ENCODE peak calls at places on chromosomes 7 and 10, in seven cellular contexts. One of them, this sample, is unnamed. For H3K27me3 and H3K36me3, the result is how much of the 10 kb centered on the place peaks cover.

GRCh38 chr7:157630301-157630853 is 293.6 kb downstream of the DNAJB6 start:
- DNase-seq in CD8-positive, alpha-beta memory T cell: no peak
- DNase-seq in psoas muscle: peak
- DNase-seq in right atrium auricular region: no peak
- DNase-seq in heart right ventricle: no peak
- DNase-seq in uterus: no peak
- DNase-seq in GM23338: no peak
- DNase-seq in this sample: no peak

GRCh38 chr10:58275908-58276307 is 6.9 kb downstream of the CISD1 start:
- DNase-seq in heart right ventricle: no peak
- DNase-seq in CD8-positive, alpha-beta memory T cell: no peak
- DNase-seq in GM23338: no peak
- DNase-seq in psoas muscle: no peak
- DNase-seq in right atrium auricular region: no peak
- DNase-seq in uterus: no peak
- DNase-seq in this sample: no peak

GRCh38 chr7:41374150-41374848 is 328.6 kb downstream of the INHBA start:
- DNase-seq in right atrium auricular region: no peak
- DNase-seq in CD8-positive, alpha-beta memory T cell: no peak
- DNase-seq in uterus: no peak
- DNase-seq in psoas muscle: no peak
- DNase-seq in heart right ventricle: no peak
- DNase-seq in GM23338: no peak
- DNase-seq in this sample: no peak

GRCh38 chr7:107045195-107045960 is 873 bp downstream of the PRKAR2B start:
- DNase-seq in GM23338: peak
- DNase-seq in right atrium auricular region: no peak
- DNase-seq in CD8-positive, alpha-beta memory T cell: peak
- DNase-seq in psoas muscle: no peak
- DNase-seq in heart right ventricle: no peak
- DNase-seq in uterus: no peak
- DNase-seq in this sample: peak

GRCh38 chr7:156834462-156834861 is 58.5 kb downstream of the LMBR1 start:
- DNase-seq in uterus: no peak
- DNase-seq in right atrium auricular region: no peak
- DNase-seq in GM23338: no peak
- DNase-seq in psoas muscle: no peak
- DNase-seq in heart right ventricle: no peak
- DNase-seq in CD8-positive, alpha-beta memory T cell: no peak
- DNase-seq in this sample: no peak

GRCh38 chr7:157513162-157513621 is 176.4 kb downstream of the DNAJB6 start:
- DNase-seq in uterus: no peak
- DNase-seq in right atrium auricular region: peak
- DNase-seq in GM23338: no peak
- DNase-seq in heart right ventricle: no peak
- DNase-seq in psoas muscle: peak
- DNase-seq in CD8-positive, alpha-beta memory T cell: no peak
- DNase-seq in this sample: peak

GRCh38 chr10:8054498-8055407 is at the start of gene GATA3:
- DNase-seq in CD8-positive, alpha-beta memory T cell: peak
- DNase-seq in psoas muscle: peak
- DNase-seq in uterus: no peak
- DNase-seq in right atrium auricular region: peak
- DNase-seq in GM23338: peak
- DNase-seq in heart right ventricle: peak
- DNase-seq in this sample: peak

GRCh38 chr7:45872116-45873034 is 507 bp downstream of the CCDC201 start:
- DNase-seq in psoas muscle: no peak
- DNase-seq in right atrium auricular region: peak
- DNase-seq in heart right ventricle: no peak
- DNase-seq in CD8-positive, alpha-beta memory T cell: no peak
- DNase-seq in GM23338: peak
- DNase-seq in uterus: no peak
- DNase-seq in this sample: peak

GRCh38 chr10:70131560-70131937 is 1.1 kb downstream of the AIFM2 start:
- DNase-seq in CD8-positive, alpha-beta memory T cell: no peak
- DNase-seq in heart right ventricle: no peak
- DNase-seq in uterus: no peak
- DNase-seq in GM23338: no peak
- DNase-seq in right atrium auricular region: no peak
- DNase-seq in psoas muscle: peak
- DNase-seq in this sample: no peak

GRCh38 chr10:94358480-94358879 is 4.3 kb downstream of the NOC3L start:
- DNase-seq in GM23338: no peak
- DNase-seq in CD8-positive, alpha-beta memory T cell: no peak
- DNase-seq in uterus: no peak
- DNase-seq in heart right ventricle: no peak
- DNase-seq in right atrium auricular region: no peak
- DNase-seq in psoas muscle: no peak
- DNase-seq in this sample: no peak

GRCh38 chr7:84700563-84701370 is 486.1 kb downstream of the SEMA3D start:
- DNase-seq in GM23338: no peak
- DNase-seq in uterus: no peak
- DNase-seq in heart right ventricle: no peak
- DNase-seq in right atrium auricular region: no peak
- DNase-seq in psoas muscle: no peak
- DNase-seq in CD8-positive, alpha-beta memory T cell: no peak
- DNase-seq in this sample: no peak

GRCh38 chr10:48192916-48193450 is 81.5 kb downstream of the FRMPD2 start:
- DNase-seq in GM23338: no peak
- DNase-seq in uterus: no peak
- DNase-seq in right atrium auricular region: no peak
- DNase-seq in psoas muscle: no peak
- DNase-seq in CD8-positive, alpha-beta memory T cell: no peak
- DNase-seq in heart right ventricle: no peak
- DNase-seq in this sample: peak

GRCh38 chr7:27186450-27187157 is 1.6 kb upstream of the HOXA11 start:
- DNase-seq in heart right ventricle: no peak
- DNase-seq in uterus: no peak
- DNase-seq in GM23338: no peak
- DNase-seq in CD8-positive, alpha-beta memory T cell: no peak
- DNase-seq in right atrium auricular region: no peak
- DNase-seq in psoas muscle: no peak
- DNase-seq in this sample: no peak

GRCh38 chr10:32348297-32349198 is 1.6 kb upstream of the EPC1 start:
- DNase-seq in psoas muscle: no peak
- DNase-seq in right atrium auricular region: no peak
- DNase-seq in uterus: no peak
- DNase-seq in heart right ventricle: no peak
- DNase-seq in CD8-positive, alpha-beta memory T cell: no peak
- DNase-seq in GM23338: no peak
- DNase-seq in this sample: peak

GRCh38 chr7:159040146-159040545 is 104.5 kb downstream of the VIPR2 start:
- DNase-seq in right atrium auricular region: peak
- DNase-seq in heart right ventricle: no peak
- DNase-seq in CD8-positive, alpha-beta memory T cell: no peak
- DNase-seq in psoas muscle: no peak
- DNase-seq in uterus: no peak
- DNase-seq in GM23338: no peak
- DNase-seq in this sample: no peak

GRCh38 chr7:45687721-45688120 is 113.6 kb downstream of the ADCY1 start:
- DNase-seq in CD8-positive, alpha-beta memory T cell: no peak
- DNase-seq in right atrium auricular region: peak
- DNase-seq in GM23338: no peak
- DNase-seq in uterus: no peak
- DNase-seq in heart right ventricle: no peak
- DNase-seq in psoas muscle: peak
- DNase-seq in this sample: no peak

GRCh38 chr10:104317195-104318095 is 20.8 kb downstream of the ITPRIP start:
- DNase-seq in uterus: peak
- DNase-seq in CD8-positive, alpha-beta memory T cell: no peak
- DNase-seq in right atrium auricular region: no peak
- DNase-seq in GM23338: no peak
- DNase-seq in heart right ventricle: no peak
- DNase-seq in psoas muscle: peak
- DNase-seq in this sample: peak

GRCh38 chr10:29957887-29958330 is 101.5 kb downstream of the JCAD start:
- DNase-seq in heart right ventricle: peak
- DNase-seq in GM23338: no peak
- DNase-seq in psoas muscle: peak
- DNase-seq in uterus: peak
- DNase-seq in right atrium auricular region: no peak
- DNase-seq in CD8-positive, alpha-beta memory T cell: no peak
- DNase-seq in this sample: no peak

GRCh38 chr10:32413513-32413912 is 32.4 kb upstream of the CCDC7 start:
- DNase-seq in psoas muscle: no peak
- DNase-seq in uterus: no peak
- DNase-seq in GM23338: no peak
- DNase-seq in heart right ventricle: no peak
- DNase-seq in CD8-positive, alpha-beta memory T cell: no peak
- DNase-seq in right atrium auricular region: no peak
- DNase-seq in this sample: no peak

DNA sequence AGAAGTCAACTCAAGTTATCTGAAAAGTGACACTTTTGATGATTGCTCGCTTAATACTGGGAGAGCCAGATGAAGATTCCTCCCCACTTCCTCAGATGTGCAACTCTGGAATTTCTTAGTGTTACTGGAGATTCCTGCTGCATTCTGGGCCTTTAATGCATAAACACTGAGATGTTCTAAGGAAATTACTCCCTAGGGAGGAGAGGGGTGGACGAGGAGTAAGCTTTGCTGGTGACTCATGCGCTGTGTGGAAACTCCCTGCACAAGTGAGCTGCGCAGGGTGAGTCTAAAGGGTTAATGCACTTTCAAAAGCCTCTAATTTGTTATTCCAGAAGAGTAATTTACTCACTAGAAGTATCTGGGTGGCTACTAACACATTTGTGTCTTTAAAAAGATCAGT is 46.3 kb downstream of the EGFR start:
- DNase-seq in GM23338: no peak
- DNase-seq in right atrium auricular region: no peak
- DNase-seq in uterus: peak
- DNase-seq in heart right ventricle: no peak
- DNase-seq in psoas muscle: peak
- DNase-seq in CD8-positive, alpha-beta memory T cell: no peak
- DNase-seq in this sample: no peak
- H3K4me3 ChIP-seq in GM23338: no peak
- H3K4me3 ChIP-seq in right atrium auricular region: no peak
- H3K4me3 ChIP-seq in uterus: no peak
- H3K4me3 ChIP-seq in heart right ventricle: no peak
- H3K4me3 ChIP-seq in psoas muscle: peak
- H3K4me3 ChIP-seq in CD8-positive, alpha-beta memory T cell: no peak
- H3K4me3 ChIP-seq in this sample: no peak

GRCh38 chr10:27742926-27743735 is 2.5 kb downstream of the MKX start:
- DNase-seq in right atrium auricular region: no peak
- DNase-seq in GM23338: peak
- DNase-seq in CD8-positive, alpha-beta memory T cell: peak
- DNase-seq in uterus: peak
- DNase-seq in heart right ventricle: no peak
- DNase-seq in psoas muscle: peak
- DNase-seq in this sample: peak
- H3K27me3 ChIP-seq in right atrium auricular region: under half
- H3K27me3 ChIP-seq in GM23338: half or more
- H3K27me3 ChIP-seq in CD8-positive, alpha-beta memory T cell: half or more
- H3K27me3 ChIP-seq in uterus: under half
- H3K27me3 ChIP-seq in heart right ventricle: half or more
- H3K27me3 ChIP-seq in psoas muscle: under half
- H3K27me3 ChIP-seq in this sample: half or more

GRCh38 chr7:129714514-129715063 is 103.1 kb downstream of the NRF1 start:
- DNase-seq in heart right ventricle: no peak
- DNase-seq in right atrium auricular region: no peak
- DNase-seq in uterus: no peak
- DNase-seq in GM23338: no peak
- DNase-seq in CD8-positive, alpha-beta memory T cell: no peak
- DNase-seq in psoas muscle: no peak
- DNase-seq in this sample: no peak
- H3K36me3 ChIP-seq in heart right ventricle: half or more
- H3K36me3 ChIP-seq in right atrium auricular region: half or more
- H3K36me3 ChIP-seq in uterus: under half
- H3K36me3 ChIP-seq in GM23338: under half
- H3K36me3 ChIP-seq in CD8-positive, alpha-beta memory T cell: under half
- H3K36me3 ChIP-seq in psoas muscle: under half
- H3K36me3 ChIP-seq in this sample: under half

GRCh38 chr10:23200586-23200985 is 8.5 kb downstream of the PTF1A start:
- DNase-seq in CD8-positive, alpha-beta memory T cell: no peak
- DNase-seq in right atrium auricular region: no peak
- DNase-seq in psoas muscle: no peak
- DNase-seq in GM23338: no peak
- DNase-seq in heart right ventricle: no peak
- DNase-seq in uterus: no peak
- DNase-seq in this sample: peak

GRCh38 chr10:23203369-23204325 is 11.5 kb downstream of the PTF1A start:
- DNase-seq in CD8-positive, alpha-beta memory T cell: no peak
- DNase-seq in GM23338: no peak
- DNase-seq in uterus: no peak
- DNase-seq in heart right ventricle: no peak
- DNase-seq in right atrium auricular region: no peak
- DNase-seq in psoas muscle: no peak
- DNase-seq in this sample: peak

GRCh38 chr10:23200997-23201652 is 9.0 kb downstream of the PTF1A start:
- DNase-seq in heart right ventricle: no peak
- DNase-seq in GM23338: no peak
- DNase-seq in psoas muscle: no peak
- DNase-seq in right atrium auricular region: no peak
- DNase-seq in uterus: no peak
- DNase-seq in CD8-positive, alpha-beta memory T cell: no peak
- DNase-seq in this sample: peak

GRCh38 chr10:23202736-23203135 is 10.6 kb downstream of the PTF1A start:
- DNase-seq in psoas muscle: no peak
- DNase-seq in GM23338: no peak
- DNase-seq in uterus: no peak
- DNase-seq in CD8-positive, alpha-beta memory T cell: no peak
- DNase-seq in heart right ventricle: no peak
- DNase-seq in right atrium auricular region: no peak
- DNase-seq in this sample: no peak

GRCh38 chr10:23201837-23202236 is 9.7 kb downstream of the PTF1A start:
- DNase-seq in right atrium auricular region: no peak
- DNase-seq in psoas muscle: no peak
- DNase-seq in uterus: no peak
- DNase-seq in heart right ventricle: no peak
- DNase-seq in GM23338: no peak
- DNase-seq in CD8-positive, alpha-beta memory T cell: no peak
- DNase-seq in this sample: no peak
- H3K4me3 ChIP-seq in right atrium auricular region: no peak
- H3K4me3 ChIP-seq in psoas muscle: no peak
- H3K4me3 ChIP-seq in uterus: no peak
- H3K4me3 ChIP-seq in heart right ventricle: no peak
- H3K4me3 ChIP-seq in GM23338: no peak
- H3K4me3 ChIP-seq in CD8-positive, alpha-beta memory T cell: no peak
- H3K4me3 ChIP-seq in this sample: no peak

DNA sequence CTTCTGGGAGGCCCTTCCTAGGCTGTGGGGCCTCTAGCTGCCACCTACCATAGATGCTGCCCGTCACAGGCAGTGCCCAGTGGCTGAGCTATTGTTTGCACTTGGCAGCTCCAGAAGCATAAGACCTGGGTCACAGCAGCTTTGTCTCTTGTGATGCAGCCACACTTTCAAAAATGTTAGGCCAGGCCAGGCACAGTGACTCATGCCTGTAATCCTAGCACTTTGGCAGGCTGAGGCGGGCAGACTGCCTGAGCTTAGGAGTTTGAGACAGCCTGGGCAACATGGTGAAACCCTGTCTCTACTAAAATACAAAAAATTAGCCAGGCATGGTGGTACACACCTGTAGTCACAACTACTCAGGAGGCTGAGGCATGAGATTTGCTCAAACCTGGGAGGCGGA is 9.5 kb upstream of the KAZALD1 start:
- DNase-seq in heart right ventricle: no peak
- DNase-seq in uterus: no peak
- DNase-seq in GM23338: no peak
- DNase-seq in CD8-positive, alpha-beta memory T cell: no peak
- DNase-seq in right atrium auricular region: peak
- DNase-seq in psoas muscle: peak
- DNase-seq in this sample: no peak
- H3K27me3 ChIP-seq in heart right ventricle: under half
- H3K27me3 ChIP-seq in uterus: under half
- H3K27me3 ChIP-seq in GM23338: half or more
- H3K27me3 ChIP-seq in CD8-positive, alpha-beta memory T cell: under half
- H3K27me3 ChIP-seq in right atrium auricular region: under half
- H3K27me3 ChIP-seq in psoas muscle: under half
- H3K27me3 ChIP-seq in this sample: under half

GRCh38 chr10:251982-252582 is 116.8 kb downstream of the ZMYND11 start:
- DNase-seq in CD8-positive, alpha-beta memory T cell: no peak
- DNase-seq in GM23338: no peak
- DNase-seq in uterus: no peak
- DNase-seq in right atrium auricular region: no peak
- DNase-seq in psoas muscle: no peak
- DNase-seq in heart right ventricle: no peak
- DNase-seq in this sample: no peak
- H3K36me3 ChIP-seq in CD8-positive, alpha-beta memory T cell: under half
- H3K36me3 ChIP-seq in GM23338: under half
- H3K36me3 ChIP-seq in uterus: under half
- H3K36me3 ChIP-seq in right atrium auricular region: half or more
- H3K36me3 ChIP-seq in psoas muscle: under half
- H3K36me3 ChIP-seq in heart right ventricle: half or more
- H3K36me3 ChIP-seq in this sample: under half

This sample was measured in H7.